ENCODE peak calls at places on chromosomes 12 and 14, in seven cellular contexts. P, S, O, B, T, J and H are unnamed samples.

GRCh38 chr14:100782516-100783320 is 43.2 kb upstream of the MEG3 start:
- DNase-seq in P (no peak), S (no peak), O (no peak), B (peak; percentile 25), T (no peak), J (no peak), H (peak; percentile 52)

GRCh38 chr14:39431416-39432178 is 636 bp downstream of the FBXO33 start:
- DNase-seq in P (peak; percentile 46), S (peak; percentile 15), O (peak; percentile 64), B (peak; percentile 70), T (peak; percentile 31), J (peak; percentile 29), H (peak; percentile 92)

GRCh38 chr12:51797301-51797700 is 51.2 kb downstream of the FIGNL2 start:
- DNase-seq in P (no peak), S (no peak), O (no peak), B (no peak), T (no peak), J (no peak), H (no peak)

GRCh38 chr12:64088431-64089349 is 133.4 kb downstream of the KICS2 start:
- DNase-seq in P (peak; percentile 75), S (no peak), O (peak; percentile 56), B (no peak), T (peak; percentile 23), J (peak; percentile 74), H (no peak)

GRCh38 chr14:91244501-91244901 is at the start of gene GPR68:
- DNase-seq in P (no peak), S (peak; percentile 69), O (peak; percentile 65), B (no peak), T (peak; percentile 58), J (peak; percentile 70), H (no peak)

GRCh38 chr12:18496156-18496555 is 234.8 kb downstream of the PIK3C2G start:
- DNase-seq in P (no peak), S (no peak), O (no peak), B (no peak), T (no peak), J (no peak), H (no peak)

GRCh38 chr12:32647275-32647674 is 31.8 kb upstream of the DNM1L start:
- DNase-seq in P (no peak), S (no peak), O (no peak), B (no peak), T (no peak), J (no peak), H (no peak)

GRCh38 chr12:30026621-30027234 is 243.0 kb upstream of the TMTC1 start:
- DNase-seq in P (no peak), S (no peak), O (no peak), B (no peak), T (no peak), J (no peak), H (no peak)

GRCh38 chr14:69675246-69675583 is 63.8 kb downstream of the SUSD6 start:
- DNase-seq in P (no peak), S (no peak), O (no peak), B (no peak), T (peak; percentile 52), J (no peak), H (no peak)

DNA sequence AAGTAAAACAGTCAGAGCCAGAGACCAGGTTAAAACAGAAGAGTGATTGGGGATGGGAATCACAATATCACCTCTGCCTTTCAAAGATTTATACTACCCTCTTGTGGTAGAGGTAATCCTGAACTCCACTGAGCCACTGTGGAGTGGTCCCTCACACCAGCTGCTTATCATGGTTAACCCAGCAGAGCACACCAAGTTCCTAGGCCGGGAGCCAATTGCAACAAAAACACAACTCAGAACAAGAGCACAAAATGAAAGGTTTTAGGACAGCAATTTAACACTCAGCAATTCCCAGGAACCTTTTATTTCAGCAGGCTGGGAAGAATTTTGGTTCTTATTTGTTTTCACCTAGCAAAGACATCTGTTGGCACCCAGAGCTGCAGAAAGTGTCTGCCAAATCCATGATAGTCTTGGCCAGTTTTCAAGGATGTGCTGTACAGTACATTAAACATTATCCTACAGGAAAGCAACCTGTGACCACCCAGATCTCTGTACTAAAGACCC is 220.5 kb upstream of the ATXN7L3B start:
- DNase-seq in P (no peak), S (no peak), O (no peak), B (peak; percentile 36), T (peak; percentile 28), J (no peak), H (no peak)
- TF ChIP-seq CTCF in P (no peak), S (peak; percentile 35), O (no peak), B (no peak), T (peak; percentile 51), J (no peak), H (peak; percentile 81)

GRCh38 chr12:80823393-80823792 is 106.7 kb downstream of the MYF5 start:
- DNase-seq in P (no peak), S (no peak), O (no peak), B (no peak), T (no peak), J (no peak), H (no peak)

GRCh38 chr12:80814453-80814852 is 97.7 kb downstream of the MYF5 start:
- DNase-seq in P (no peak), S (no peak), O (no peak), B (no peak), T (no peak), J (no peak), H (no peak)

GRCh38 chr12:80821513-80822000 is 104.8 kb downstream of the MYF5 start:
- DNase-seq in P (no peak), S (no peak), O (no peak), B (no peak), T (no peak), J (no peak), H (no peak)

GRCh38 chr12:80815351-80815750 is 98.6 kb downstream of the MYF5 start:
- DNase-seq in P (no peak), S (no peak), O (no peak), B (no peak), T (no peak), J (no peak), H (no peak)

DNA sequence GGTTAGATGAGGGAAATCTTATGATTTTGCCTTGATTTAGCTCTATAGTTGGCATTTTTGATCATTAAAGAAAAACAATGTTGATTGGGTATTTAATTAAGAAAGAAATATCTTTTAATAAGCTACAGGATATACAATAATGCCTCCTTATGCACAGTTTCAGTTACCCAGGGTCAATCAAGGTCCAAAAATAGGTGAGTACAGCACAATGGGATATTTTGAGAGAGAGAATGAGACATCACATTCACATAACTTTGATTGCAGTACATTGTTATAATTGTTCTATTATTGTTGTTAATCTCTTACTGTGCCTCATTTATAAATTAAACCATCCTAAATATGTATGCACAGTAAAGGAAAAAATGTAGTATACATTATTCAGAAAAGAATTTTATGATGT is 102.2 kb downstream of the MYF5 start:
- DNase-seq in P (no peak), S (no peak), O (no peak), B (no peak), T (no peak), J (no peak), H (no peak)
- TF ChIP-seq CTCF in P (no peak), S (no peak), O (no peak), B (no peak), T (no peak), J (no peak), H (no peak)

GRCh38 chr12:84842406-84843013 is 70.1 kb downstream of the SLC6A15 start:
- DNase-seq in P (no peak), S (no peak), O (no peak), B (no peak), T (no peak), J (no peak), H (no peak)
- TF ChIP-seq CTCF in P (peak; percentile 7), S (peak; percentile 68), O (peak; percentile 56), B (peak; percentile 34), T (peak; percentile 69), J (peak; percentile 24), H (peak; percentile 88)

GRCh38 chr12:96766232-96766631 is 140.8 kb upstream of the NEDD1 start:
- DNase-seq in P (no peak), S (no peak), O (no peak), B (no peak), T (no peak), J (no peak), H (no peak)
- TF ChIP-seq CTCF in P (no peak), S (no peak), O (no peak), B (no peak), T (no peak), J (no peak), H (peak; percentile 26)

GRCh38 chr14:26204362-26204953 is 393.4 kb downstream of the NOVA1 start:
- DNase-seq in P (no peak), S (peak; percentile 5), O (no peak), B (peak; percentile 25), T (no peak), J (no peak), H (no peak)

GRCh38 chr14:26204954-26205479 is 392.8 kb downstream of the NOVA1 start:
- DNase-seq in P (no peak), S (peak; percentile 36), O (no peak), B (peak; percentile 69), T (peak; percentile 39), J (peak; percentile 21), H (no peak)

GRCh38 chr14:26200675-26201074 is 397.2 kb downstream of the NOVA1 start:
- DNase-seq in P (no peak), S (no peak), O (no peak), B (no peak), T (no peak), J (no peak), H (no peak)

DNA sequence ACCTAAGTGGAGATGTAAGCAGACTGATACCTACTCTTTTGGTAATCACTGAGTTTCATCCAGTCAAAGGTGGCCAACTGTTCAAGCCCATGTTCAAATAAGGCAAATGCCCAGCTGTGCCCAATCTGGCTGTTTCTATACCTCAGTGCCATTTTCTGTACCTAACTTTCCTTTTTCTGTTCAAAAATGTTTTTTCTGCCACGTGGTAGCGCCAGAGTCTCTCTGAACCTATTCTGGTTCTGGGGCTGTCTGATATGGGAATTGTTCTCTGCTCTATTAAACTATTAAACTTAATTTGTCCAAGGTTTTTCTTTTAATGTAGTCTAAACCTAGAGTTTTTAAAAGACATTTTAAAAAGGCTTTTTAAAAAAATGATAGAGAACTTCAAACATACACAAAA is 391.2 kb downstream of the NOVA1 start:
- DNase-seq in P (no peak), S (no peak), O (no peak), B (no peak), T (no peak), J (no peak), H (no peak)
- TF ChIP-seq CTCF in P (no peak), S (no peak), O (no peak), B (no peak), T (no peak), J (no peak), H (peak; percentile 12)

DNA sequence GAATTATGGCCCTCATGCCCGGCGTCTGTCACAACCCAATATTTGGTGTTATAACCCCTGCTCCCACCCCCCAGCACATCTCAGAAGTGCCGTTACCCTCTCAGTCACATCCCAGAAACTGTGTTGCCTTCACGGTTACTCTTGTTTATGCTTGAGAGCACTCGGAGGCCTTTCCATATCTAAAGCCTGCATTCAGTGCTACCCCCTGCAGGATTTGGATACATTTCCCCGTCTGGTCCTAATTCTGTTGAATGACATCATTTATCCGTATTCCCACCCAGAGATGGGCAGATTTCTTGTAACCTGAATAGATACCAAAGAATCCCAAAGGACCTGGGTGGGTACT is 19.1 kb upstream of the FOS start:
- DNase-seq in P (no peak), S (no peak), O (no peak), B (no peak), T (no peak), J (no peak), H (no peak)
- TF ChIP-seq CTCF in P (no peak), S (peak; percentile 27), O (no peak), B (no peak), T (peak; percentile 42), J (peak; percentile 20), H (peak; percentile 70)

GRCh38 chr14:77603654-77604270 is 12.7 kb downstream of the SPTLC2 start:
- DNase-seq in P (no peak), S (no peak), O (peak; percentile 46), B (peak; percentile 56), T (peak; percentile 22), J (peak; percentile 58), H (no peak)
- TF ChIP-seq CTCF in P (no peak), S (no peak), O (no peak), B (no peak), T (no peak), J (no peak), H (peak; percentile 52)